ENCODE peak calls at places on chromosomes 6 and 20, in ten cellular contexts. X is transverse colon, N is lower lobe of right lung, I is right atrium auricular region, J is hepatocyte, A is fibroblast of lung, G is RWPE1, R is kidney, Y is GM23338, M is pancreas. Z is an unnamed sample.

GRCh38 chr20:51469578-51470520 is 72.7 kb downstream of the NFATC2 start:
- DNase-seq in X (no peak), N (no peak), I (no peak), J (no peak), A (no peak), G (no peak), R (peak), Y (no peak), M (no peak), Z (no peak)

GRCh38 chr6:16437095-16437494 is 198.7 kb downstream of the GMPR start:
- DNase-seq in X (no peak), N (no peak), I (no peak), J (no peak), A (no peak), G (no peak), R (no peak), Y (no peak), M (no peak), Z (no peak)

GRCh38 chr6:125789576-125790402 is 971 bp upstream of the NCOA7 start:
- DNase-seq in X (peak), N (peak), I (no peak), J (peak), A (peak), G (no peak), R (peak), Y (peak), M (peak), Z (peak)

GRCh38 chr6:15431762-15432495 is 186.1 kb downstream of the JARID2 start:
- DNase-seq in X (no peak), N (peak), I (no peak), J (peak), A (no peak), G (no peak), R (no peak), Y (no peak), M (no peak), Z (no peak)

GRCh38 chr6:3504938-3505735 is 48.3 kb upstream of the SLC22A23 start:
- DNase-seq in X (no peak), N (no peak), I (no peak), J (no peak), A (no peak), G (no peak), R (no peak), Y (no peak), M (no peak), Z (no peak)

GRCh38 chr6:36505744-36506534 is 41.3 kb downstream of the STK38 start:
- DNase-seq in X (no peak), N (no peak), I (no peak), J (no peak), A (no peak), G (no peak), R (no peak), Y (no peak), M (no peak), Z (no peak)

GRCh38 chr6:39361657-39362486 is 39.4 kb upstream of the KCNK16 start:
- DNase-seq in X (peak), N (peak), I (peak), J (peak), A (peak), G (peak), R (no peak), Y (peak), M (peak), Z (peak)

GRCh38 chr20:9143926-9144325 is 75.0 kb downstream of the PLCB4 start:
- DNase-seq in X (no peak), N (no peak), I (no peak), J (no peak), A (no peak), G (no peak), R (no peak), Y (no peak), M (no peak), Z (no peak)

GRCh38 chr20:37925265-37926165 is 22.6 kb downstream of the VSTM2L start:
- DNase-seq in X (no peak), N (no peak), I (no peak), J (no peak), A (no peak), G (no peak), R (no peak), Y (peak), M (no peak), Z (no peak)

GRCh38 chr6:139473731-139474130 is 99.3 kb upstream of the CITED2 start:
- DNase-seq in X (no peak), N (no peak), I (no peak), J (no peak), A (peak), G (no peak), R (no peak), Y (no peak), M (no peak), Z (no peak)

GRCh38 chr6:39870950-39871349 is 63.3 kb downstream of the MOCS1 start:
- DNase-seq in X (no peak), N (no peak), I (no peak), J (no peak), A (no peak), G (no peak), R (no peak), Y (peak), M (no peak), Z (no peak)

GRCh38 chr6:164856138-164856537 is 453.3 kb downstream of the C6orf118 start:
- DNase-seq in X (no peak), N (no peak), I (no peak), J (no peak), A (no peak), G (no peak), R (no peak), Y (peak), M (no peak), Z (no peak)

GRCh38 chr6:111601875-111602274 is 3.8 kb downstream of the TRAF3IP2 start:
- DNase-seq in X (peak), N (no peak), I (peak), J (peak), A (peak), G (no peak), R (no peak), Y (no peak), M (peak), Z (no peak)

GRCh38 chr20:6178537-6178936 is 55.7 kb upstream of the FERMT1 start:
- DNase-seq in X (no peak), N (no peak), I (no peak), J (peak), A (peak), G (peak), R (no peak), Y (peak), M (no peak), Z (no peak)

GRCh38 chr20:53859684-53860083 is 210.7 kb downstream of the BCAS1 start:
- DNase-seq in X (peak), N (peak), I (peak), J (no peak), A (peak), G (no peak), R (no peak), Y (no peak), M (no peak), Z (no peak)

GRCh38 chr20:33415948-33416347 is 14.6 kb upstream of the CDK5RAP1 start:
- DNase-seq in X (no peak), N (no peak), I (peak), J (no peak), A (peak), G (no peak), R (peak), Y (peak), M (no peak), Z (no peak)

GRCh38 chr20:38790210-38791053 is 15.1 kb upstream of the PPP1R16B start:
- DNase-seq in X (no peak), N (no peak), I (no peak), J (peak), A (peak), G (peak), R (no peak), Y (peak), M (no peak), Z (no peak)

GRCh38 chr20:63915471-63915870 is 20.5 kb downstream of the DNAJC5 start:
- DNase-seq in X (no peak), N (no peak), I (no peak), J (no peak), A (no peak), G (no peak), R (no peak), Y (no peak), M (peak), Z (peak)

GRCh38 chr6:34484899-34485298 is 19.0 kb downstream of the PACSIN1 start:
- DNase-seq in X (no peak), N (no peak), I (no peak), J (peak), A (no peak), G (peak), R (no peak), Y (no peak), M (no peak), Z (peak)

DNA sequence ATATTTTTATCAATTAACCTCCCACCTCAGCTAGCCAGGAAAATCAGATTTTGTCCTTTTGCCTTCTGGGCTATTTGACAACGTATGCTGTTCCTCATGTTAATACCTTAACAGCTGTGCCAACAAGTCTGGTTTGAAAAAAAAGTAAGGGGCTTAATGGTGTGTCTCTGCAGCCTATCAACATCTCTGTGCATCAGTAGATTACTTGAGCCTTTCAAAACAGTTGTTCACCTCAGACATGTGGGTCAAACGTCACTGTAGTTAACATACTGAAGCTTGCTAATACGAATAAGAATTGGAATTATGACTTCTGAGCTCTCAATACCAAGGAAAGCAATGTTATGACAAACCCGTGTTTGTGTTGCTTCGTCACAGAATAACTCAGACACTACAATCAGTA is 23.0 kb downstream of the CEP57L1 start:
- DNase-seq in X (no peak), N (no peak), I (no peak), J (no peak), A (no peak), G (no peak), R (no peak), Y (no peak), M (no peak), Z (no peak)
- H3K27ac ChIP-seq in X (no peak), N (no peak), I (no peak), J (no peak), A (no peak), G (no peak), R (no peak), Y (no peak), M (no peak), Z (no peak)

DNA sequence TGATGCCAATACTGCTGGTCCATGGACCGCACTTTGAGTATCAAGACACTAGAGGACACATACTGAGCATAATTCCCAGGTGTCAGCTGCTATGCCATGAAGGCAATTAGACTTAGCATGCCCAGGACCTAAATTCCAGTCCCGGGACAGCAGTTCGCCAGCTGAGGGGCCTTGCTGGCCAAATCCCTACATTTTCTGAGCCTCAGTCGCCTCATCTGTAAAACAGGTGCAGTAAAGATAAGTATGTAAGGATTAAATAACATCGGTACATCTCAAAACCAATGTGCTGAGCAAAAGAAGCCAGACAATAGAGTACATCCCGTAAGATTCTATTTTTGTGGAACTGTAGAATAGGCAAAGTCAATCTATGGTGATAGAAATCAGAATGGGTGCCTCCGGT is 1.0 kb downstream of the BFSP1 start:
- DNase-seq in X (no peak), N (no peak), I (no peak), J (no peak), A (no peak), G (no peak), R (no peak), Y (no peak), M (no peak), Z (no peak)
- H3K27ac ChIP-seq in X (no peak), N (no peak), I (no peak), J (no peak), A (no peak), G (no peak), R (no peak), Y (no peak), M (peak), Z (no peak)

DNA sequence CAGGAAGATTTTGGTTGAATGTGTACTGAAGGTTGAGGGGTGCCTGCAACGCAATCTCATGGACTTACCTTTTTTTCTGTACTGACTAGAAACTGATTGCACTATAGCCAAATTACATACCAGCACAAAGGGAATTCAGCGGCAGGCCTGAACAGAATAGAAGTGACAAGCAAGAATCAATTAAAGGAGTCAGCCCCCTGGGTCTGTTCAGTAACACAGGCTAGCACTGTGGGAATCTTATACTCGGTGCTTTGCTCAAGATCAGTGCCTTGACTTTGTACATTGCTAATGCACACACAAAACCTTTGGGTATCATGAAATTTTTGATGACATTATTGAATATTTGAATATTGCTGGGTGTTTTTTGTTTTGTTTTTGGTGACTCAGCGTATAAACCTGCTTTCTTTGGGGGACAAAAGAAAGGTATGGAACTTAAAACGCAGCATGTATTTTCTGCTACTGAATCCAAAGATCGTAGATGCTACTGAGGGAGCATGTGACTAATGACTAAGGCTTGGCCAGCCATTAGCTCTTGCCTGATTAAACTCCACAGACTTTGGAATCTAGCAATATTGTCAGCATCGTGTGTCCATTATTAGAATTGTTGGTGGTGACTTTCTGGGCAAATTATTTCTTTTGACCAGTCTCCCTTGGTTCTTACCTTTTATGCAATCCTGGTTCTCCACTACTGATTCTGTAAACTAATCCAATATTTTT is 236.6 kb downstream of the ARID1B start:
- DNase-seq in X (no peak), N (no peak), I (no peak), J (peak), A (no peak), G (no peak), R (no peak), Y (no peak), M (no peak), Z (no peak)
- H3K27ac ChIP-seq in X (no peak), N (no peak), I (no peak), J (peak), A (no peak), G (no peak), R (peak), Y (peak), M (no peak), Z (no peak)

GRCh38 chr6:14274016-14274415 is 156.4 kb downstream of the CD83 start:
- DNase-seq in X (no peak), N (no peak), I (no peak), J (no peak), A (no peak), G (no peak), R (no peak), Y (no peak), M (no peak), Z (no peak)
- H3K27ac ChIP-seq in X (no peak), N (no peak), I (no peak), J (no peak), A (no peak), G (peak), R (no peak), Y (no peak), M (no peak), Z (no peak)

GRCh38 chr6:28982476-28983266 is 22.4 kb downstream of the ZNF311 start:
- DNase-seq in X (no peak), N (no peak), I (no peak), J (peak), A (peak), G (peak), R (no peak), Y (peak), M (no peak), Z (peak)
- H3K27ac ChIP-seq in X (peak), N (peak), I (peak), J (peak), A (peak), G (peak), R (no peak), Y (no peak), M (peak), Z (peak)

DNA sequence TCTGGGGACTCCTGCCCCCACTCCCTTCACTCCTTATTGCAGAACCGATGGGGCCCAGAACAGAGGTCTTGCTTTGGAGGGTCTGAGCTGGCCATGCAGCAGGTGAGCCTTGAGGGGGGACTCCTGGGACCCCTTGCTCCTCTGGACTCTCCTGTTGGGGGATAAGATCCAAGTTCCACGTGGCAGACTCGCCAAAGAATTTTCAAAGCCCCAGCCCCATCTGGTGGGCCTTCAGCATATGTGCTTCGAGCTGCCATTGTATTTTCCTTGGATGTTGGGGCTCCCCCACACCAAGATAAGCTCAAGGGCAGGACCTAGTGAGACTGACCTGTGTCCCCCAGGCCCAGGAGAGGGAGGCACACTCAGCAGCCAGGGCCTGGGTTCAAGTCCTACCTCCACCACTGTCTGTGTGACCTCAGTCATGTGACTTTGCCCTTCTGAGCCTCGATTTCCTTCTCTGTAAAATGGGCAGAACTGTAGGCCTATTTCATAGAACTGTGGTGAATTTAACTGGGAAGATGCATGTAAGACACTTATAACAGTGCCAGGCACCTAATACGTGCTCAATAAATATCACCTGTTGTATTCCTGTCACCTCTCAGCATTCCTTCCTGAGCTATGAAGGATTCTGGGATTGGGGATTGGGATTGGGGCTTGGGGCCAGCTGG is 115.5 kb downstream of the VEGFA start:
- DNase-seq in X (no peak), N (no peak), I (no peak), J (no peak), A (no peak), G (no peak), R (peak), Y (peak), M (no peak), Z (no peak)
- H3K27ac ChIP-seq in X (no peak), N (no peak), I (no peak), J (no peak), A (no peak), G (no peak), R (no peak), Y (no peak), M (no peak), Z (no peak)

Z was measured in dorsolateral prefrontal cortex.